ENCODE peak calls at places on chromosomes 11 and 22, in seven cellular contexts. O is stimulated activated CD4-positive, alpha-beta T cell treated with anti-CD3 and anti-CD28 coated beads, TNF-alpha, amount 100 ng/mL, for 1 hour; C is activated naive CD4-positive, alpha-beta T cell treated with anti-CD3 and anti-CD28 coated beads, Interleukin-2, amount 50 U/mL, for 16 hours; J is SHP77; L is stomach; K is Karpas-422; Y is dorsolateral prefrontal cortex. Z is an unnamed sample.

GRCh38 chr11:109362059-109362458 is 59.9 kb upstream of the C11orf87 start:
- DNase-seq in O (no peak), C (no peak), J (no peak), L (no peak), K (no peak), Y (no peak), Z (no peak)

GRCh38 chr11:44852159-44852707 is 98.5 kb downstream of the TP53I11 start:
- DNase-seq in O (no peak), C (no peak), J (no peak), L (no peak), K (no peak), Y (no peak), Z (no peak)

GRCh38 chr22:46175631-46176030 is 25.3 kb downstream of the PPARA start:
- DNase-seq in O (no peak), C (no peak), J (no peak), L (no peak), K (no peak), Y (no peak), Z (peak)

GRCh38 chr11:118691926-118692830 is 12.7 kb upstream of the TREH start:
- DNase-seq in O (peak), C (peak), J (no peak), L (no peak), K (no peak), Y (no peak), Z (peak)

GRCh38 chr22:22144858-22145257 is 99.7 kb upstream of the VPREB1 start:
- DNase-seq in O (no peak), C (no peak), J (no peak), L (no peak), K (no peak), Y (no peak), Z (no peak)

GRCh38 chr22:27699676-27700075 is 101.9 kb downstream of the MN1 start:
- DNase-seq in O (no peak), C (no peak), J (no peak), L (no peak), K (no peak), Y (no peak), Z (no peak)

GRCh38 chr11:27485930-27486773 is 13.6 kb upstream of the LGR4 start:
- DNase-seq in O (no peak), C (no peak), J (no peak), L (no peak), K (peak), Y (no peak), Z (no peak)

GRCh38 chr22:39489094-39490068 is 12.7 kb upstream of the MIEF1 start:
- DNase-seq in O (no peak), C (no peak), J (no peak), L (no peak), K (no peak), Y (no peak), Z (no peak)

GRCh38 chr11:62450543-62451242 is 31.9 kb downstream of the SCGB1A1 start:
- DNase-seq in O (no peak), C (no peak), J (no peak), L (no peak), K (no peak), Y (no peak), Z (no peak)

GRCh38 chr11:460331-461199 is 10.5 kb downstream of the PTDSS2 start:
- DNase-seq in O (no peak), C (no peak), J (no peak), L (no peak), K (no peak), Y (no peak), Z (no peak)

GRCh38 chr11:97739892-97740782 is 1280.6 kb upstream of the CNTN5 start:
- DNase-seq in O (no peak), C (no peak), J (peak), L (no peak), K (no peak), Y (no peak), Z (no peak)

GRCh38 chr11:94544832-94545640 is 1.3 kb downstream of the FUT4 start:
- DNase-seq in O (no peak), C (no peak), J (no peak), L (peak), K (no peak), Y (no peak), Z (no peak)

GRCh38 chr22:46467006-46467405 is 70.4 kb downstream of the CELSR1 start:
- DNase-seq in O (no peak), C (no peak), J (no peak), L (no peak), K (no peak), Y (no peak), Z (no peak)

GRCh38 chr11:123751777-123752176 is 2.5 kb downstream of the OR6X1 start:
- DNase-seq in O (no peak), C (no peak), J (no peak), L (no peak), K (no peak), Y (no peak), Z (no peak)

GRCh38 chr22:39543095-39543494 is 10.5 kb upstream of the RPS19BP1 start:
- DNase-seq in O (no peak), C (no peak), J (peak), L (no peak), K (peak), Y (no peak), Z (no peak)

GRCh38 chr11:2097356-2097997 is 41.7 kb downstream of the IGF2 start:
- DNase-seq in O (no peak), C (peak), J (no peak), L (peak), K (no peak), Y (no peak), Z (peak)

GRCh38 chr22:36934153-36934939 is 20.9 kb downstream of the CSF2RB start:
- DNase-seq in O (no peak), C (no peak), J (no peak), L (no peak), K (no peak), Y (no peak), Z (no peak)